ENCODE peak calls at places on chromosomes 12 and 14, in seven cellular contexts. V is fibroblast of lung, O is tibial artery, X is mammary epithelial cell, P is cardiac muscle cell, S is adrenal gland, L is GM23248. A is an unnamed sample.

GRCh38 chr12:5123921-5124320 is 80.2 kb downstream of the KCNA5 start:
- DNase-seq in V (no peak), O (no peak), X (no peak), P (no peak), S (no peak), L (peak), A (no peak)

GRCh38 chr12:83865431-83865830 is 1047.2 kb downstream of the SLC6A15 start:
- DNase-seq in V (no peak), O (no peak), X (peak), P (no peak), S (no peak), L (no peak), A (no peak)

GRCh38 chr12:118773956-118774723 is 207.2 kb upstream of the SRRM4 start:
- DNase-seq in V (no peak), O (no peak), X (no peak), P (peak), S (no peak), L (no peak), A (no peak)

GRCh38 chr14:75411194-75411552 is 16.6 kb upstream of the JDP2 start:
- DNase-seq in V (no peak), O (no peak), X (no peak), P (no peak), S (peak), L (no peak), A (no peak)

GRCh38 chr14:92943855-92944570 is 21.1 kb downstream of the CHGA start:
- DNase-seq in V (peak), O (no peak), X (no peak), P (no peak), S (no peak), L (no peak), A (no peak)

GRCh38 chr14:24398943-24399801 is at the start of gene NYNRIN:
- DNase-seq in V (no peak), O (peak), X (no peak), P (peak), S (no peak), L (peak), A (no peak)

GRCh38 chr12:79681008-79681590 is 9.7 kb downstream of the PAWR start:
- DNase-seq in V (peak), O (no peak), X (peak), P (no peak), S (no peak), L (peak), A (no peak)

GRCh38 chr14:20327005-20327869 is 5.8 kb downstream of the CCNB1IP1 start:
- DNase-seq in V (peak), O (no peak), X (peak), P (peak), S (no peak), L (peak), A (peak)

GRCh38 chr12:3421191-3421590 is 69.8 kb upstream of the PRMT8 start:
- DNase-seq in V (no peak), O (no peak), X (no peak), P (no peak), S (no peak), L (no peak), A (no peak)

GRCh38 chr12:58943079-58943478 is 22.8 kb upstream of the LRIG3 start:
- DNase-seq in V (no peak), O (no peak), X (no peak), P (no peak), S (no peak), L (no peak), A (no peak)

GRCh38 chr14:34460841-34461240 is 1.2 kb downstream of the SPTSSA start:
- DNase-seq in V (peak), O (no peak), X (no peak), P (no peak), S (no peak), L (peak), A (no peak)

GRCh38 chr12:48978741-48979601 is 849 bp downstream of the WNT1 start:
- DNase-seq in V (no peak), O (no peak), X (no peak), P (no peak), S (no peak), L (no peak), A (no peak)

GRCh38 chr12:100799770-100800169 is 5.2 kb downstream of the ANO4 start:
- DNase-seq in V (peak), O (no peak), X (peak), P (no peak), S (no peak), L (peak), A (no peak)

GRCh38 chr12:16526693-16527092 is 79.3 kb downstream of the LMO3 start:
- DNase-seq in V (peak), O (no peak), X (peak), P (no peak), S (peak), L (peak), A (peak)

GRCh38 chr14:21070083-21070609 is at the start of gene ARHGEF40:
- DNase-seq in V (peak), O (peak), X (no peak), P (peak), S (peak), L (peak), A (no peak)

GRCh38 chr12:50725011-50725899 is 38.6 kb upstream of the ATF1 start:
- DNase-seq in V (peak), O (no peak), X (no peak), P (no peak), S (no peak), L (no peak), A (no peak)

GRCh38 chr14:64060648-64061096 is 207.9 kb downstream of the SYNE2 start:
- DNase-seq in V (no peak), O (no peak), X (peak), P (peak), S (no peak), L (peak), A (no peak)

GRCh38 chr14:85960781-85961180 is 430.8 kb downstream of the FLRT2 start:
- DNase-seq in V (no peak), O (no peak), X (no peak), P (no peak), S (no peak), L (no peak), A (no peak)

DNA sequence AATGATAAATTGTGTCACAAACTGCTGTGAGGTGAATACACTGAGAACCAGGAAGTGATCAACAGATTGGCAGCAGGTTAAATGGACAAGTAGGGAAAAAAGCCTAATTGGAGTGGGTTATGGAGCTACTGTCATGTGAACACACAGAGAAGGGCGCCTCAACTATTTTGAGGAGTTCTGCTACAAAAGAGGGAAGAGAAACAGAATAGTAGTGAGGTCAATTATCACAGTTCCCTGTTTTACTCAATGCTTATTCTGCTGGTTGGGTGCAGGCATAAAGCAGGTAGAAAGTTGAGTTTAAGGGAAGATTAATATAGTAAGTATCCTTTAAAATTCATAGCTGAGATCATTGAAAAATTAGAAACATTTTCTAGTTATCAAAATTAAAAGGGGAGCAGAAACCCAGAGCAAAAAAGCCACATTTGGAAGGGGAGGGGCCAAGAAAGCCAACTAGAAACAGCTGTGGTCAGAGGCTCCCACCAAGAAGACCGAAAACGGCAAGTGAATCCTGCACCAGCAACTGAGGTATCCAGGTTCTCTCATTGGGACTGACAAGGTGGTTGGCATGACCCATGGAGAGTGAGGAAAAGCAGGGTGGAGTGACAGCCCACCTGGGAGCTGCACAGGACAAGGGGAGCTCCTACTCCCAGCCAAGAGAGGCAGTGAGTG is 105.7 kb downstream of the ZC3H14 start:
- DNase-seq in V (no peak), O (no peak), X (no peak), P (no peak), S (no peak), L (no peak), A (no peak)
- H3K4me3 ChIP-seq in V (no peak), O (no peak), X (no peak), P (no peak), S (no peak), L (no peak), A (no peak)

GRCh38 chr14:105062048-105062433 is 3.2 kb downstream of the GPR132 start:
- DNase-seq in V (no peak), O (no peak), X (no peak), P (no peak), S (no peak), L (no peak), A (no peak)
- H3K4me3 ChIP-seq in V (no peak), O (no peak), X (no peak), P (no peak), S (no peak), L (no peak), A (no peak)

GRCh38 chr12:53972152-53972702 is 699 bp upstream of the HOXC11 start:
- DNase-seq in V (no peak), O (peak), X (peak), P (no peak), S (no peak), L (peak), A (no peak)
- H3K4me3 ChIP-seq in V (no peak), O (peak), X (no peak), P (no peak), S (no peak), L (no peak), A (peak)

GRCh38 chr12:25808604-25809003 is 149.9 kb upstream of the RASSF8 start:
- DNase-seq in V (no peak), O (no peak), X (no peak), P (no peak), S (no peak), L (no peak), A (no peak)

GRCh38 chr12:25810683-25811082 is 147.8 kb upstream of the RASSF8 start:
- DNase-seq in V (no peak), O (no peak), X (no peak), P (no peak), S (no peak), L (no peak), A (no peak)

GRCh38 chr12:25813843-25814242 is 144.6 kb upstream of the RASSF8 start:
- DNase-seq in V (no peak), O (no peak), X (no peak), P (no peak), S (no peak), L (no peak), A (no peak)

GRCh38 chr12:25812295-25812694 is 146.2 kb upstream of the RASSF8 start:
- DNase-seq in V (no peak), O (no peak), X (no peak), P (no peak), S (no peak), L (no peak), A (no peak)

GRCh38 chr12:25811656-25812126 is 146.8 kb upstream of the RASSF8 start:
- DNase-seq in V (no peak), O (no peak), X (peak), P (no peak), S (no peak), L (peak), A (no peak)
- H3K4me3 ChIP-seq in V (no peak), O (no peak), X (no peak), P (no peak), S (no peak), L (peak), A (no peak)

GRCh38 chr12:27971606-27972005 is 927 bp downstream of the PTHLH start:
- DNase-seq in V (no peak), O (no peak), X (no peak), P (no peak), S (no peak), L (no peak), A (no peak)
- H3K4me3 ChIP-seq in V (no peak), O (no peak), X (peak), P (no peak), S (no peak), L (no peak), A (no peak)

GRCh38 chr12:14903386-14904098 is 17.9 kb upstream of the MGP start:
- DNase-seq in V (no peak), O (no peak), X (peak), P (no peak), S (no peak), L (no peak), A (no peak)

GRCh38 chr12:14902465-14902864 is 16.8 kb upstream of the MGP start:
- DNase-seq in V (no peak), O (no peak), X (no peak), P (no peak), S (no peak), L (peak), A (no peak)

GRCh38 chr12:14905269-14906004 is 19.8 kb upstream of the MGP start:
- DNase-seq in V (peak), O (no peak), X (peak), P (no peak), S (peak), L (no peak), A (no peak)

GRCh38 chr12:14906114-14906513 is 20.5 kb upstream of the MGP start:
- DNase-seq in V (no peak), O (no peak), X (no peak), P (no peak), S (no peak), L (no peak), A (no peak)

GRCh38 chr12:14904854-14905253 is 19.2 kb upstream of the MGP start:
- DNase-seq in V (no peak), O (no peak), X (no peak), P (no peak), S (no peak), L (no peak), A (no peak)
- H3K4me3 ChIP-seq in V (no peak), O (no peak), X (no peak), P (no peak), S (no peak), L (no peak), A (no peak)

GRCh38 chr14:101521978-101522377 is 39.3 kb upstream of the DIO3 start:
- DNase-seq in V (no peak), O (no peak), X (no peak), P (no peak), S (no peak), L (no peak), A (no peak)

GRCh38 chr14:101527987-101528386 is 33.3 kb upstream of the DIO3 start:
- DNase-seq in V (no peak), O (no peak), X (no peak), P (no peak), S (no peak), L (no peak), A (no peak)

GRCh38 chr14:101521306-101521935 is 39.9 kb upstream of the DIO3 start:
- DNase-seq in V (no peak), O (no peak), X (no peak), P (no peak), S (no peak), L (no peak), A (no peak)

GRCh38 chr14:101529079-101529478 is 32.2 kb upstream of the DIO3 start:
- DNase-seq in V (no peak), O (no peak), X (no peak), P (no peak), S (no peak), L (no peak), A (no peak)

GRCh38 chr14:101525646-101526527 is 35.4 kb upstream of the DIO3 start:
- DNase-seq in V (no peak), O (no peak), X (no peak), P (peak), S (no peak), L (no peak), A (no peak)
- H3K4me3 ChIP-seq in V (no peak), O (no peak), X (no peak), P (no peak), S (no peak), L (no peak), A (no peak)

GRCh38 chr12:1573960-1574862 is 20.2 kb downstream of the FBXL14 start:
- DNase-seq in V (no peak), O (no peak), X (no peak), P (no peak), S (no peak), L (no peak), A (no peak)

GRCh38 chr12:1575287-1575798 is 19.0 kb downstream of the FBXL14 start:
- DNase-seq in V (no peak), O (no peak), X (no peak), P (no peak), S (no peak), L (peak), A (no peak)

GRCh38 chr12:1574863-1575254 is 19.5 kb downstream of the FBXL14 start:
- DNase-seq in V (no peak), O (no peak), X (no peak), P (no peak), S (no peak), L (no peak), A (no peak)

GRCh38 chr12:1575799-1576401 is 18.5 kb downstream of the FBXL14 start:
- DNase-seq in V (peak), O (no peak), X (no peak), P (no peak), S (no peak), L (peak), A (no peak)

GRCh38 chr12:1576410-1577240 is 17.8 kb downstream of the FBXL14 start:
- DNase-seq in V (peak), O (peak), X (no peak), P (peak), S (peak), L (peak), A (peak)
- H3K4me3 ChIP-seq in V (no peak), O (peak), X (no peak), P (no peak), S (no peak), L (peak), A (peak)